ENCODE peak calls at places on chromosomes 11 and 22, in eight cellular contexts. V is left ventricle myocardium inferior, D is spleen, M is HCT116, F is foreskin keratinocyte, J is testis, R is heart right ventricle, Q is GM23338. U is an unnamed sample.

GRCh38 chr11:129215506-129216245 is 23.6 kb upstream of the ARHGAP32 start:
- DNase-seq in V (no peak), D (no peak), M (no peak), F (peak; percentile 40), J (no peak), R (no peak), Q (peak; percentile 91), U (peak; percentile 45)

GRCh38 chr22:45549739-45550138 is 47.1 kb downstream of the FBLN1 start:
- DNase-seq in V (no peak), D (no peak), M (no peak), F (no peak), J (no peak), R (no peak), Q (no peak), U (no peak)

GRCh38 chr11:126834149-126834548 is 166.4 kb downstream of the KIRREL3 start:
- DNase-seq in V (no peak), D (no peak), M (no peak), F (no peak), J (no peak), R (no peak), Q (no peak), U (no peak)

GRCh38 chr11:74487875-74488274 is 5.6 kb downstream of the LIPT2 start:
- DNase-seq in V (no peak), D (no peak), M (peak; percentile 32), F (no peak), J (no peak), R (no peak), Q (peak; percentile 55), U (no peak)

GRCh38 chr22:35972559-35972958 is 56.1 kb downstream of the RBFOX2 start:
- DNase-seq in V (no peak), D (no peak), M (no peak), F (no peak), J (no peak), R (no peak), Q (no peak), U (no peak)

GRCh38 chr11:12089473-12089872 is 20.9 kb upstream of the MICAL2 start:
- DNase-seq in V (no peak), D (no peak), M (no peak), F (peak; percentile 74), J (no peak), R (no peak), Q (no peak), U (no peak)

GRCh38 chr11:75345455-75346224 is 5.8 kb downstream of the ARRB1 start:
- DNase-seq in V (no peak), D (no peak), M (no peak), F (no peak), J (no peak), R (no peak), Q (no peak), U (no peak)

GRCh38 chr22:37843746-37844089 is 416 bp downstream of the ANKRD54 start:
- DNase-seq in V (peak; percentile 47), D (peak; percentile 94), M (no peak), F (no peak), J (peak; percentile 56), R (peak; percentile 52), Q (peak; percentile 58), U (peak; percentile 9)

GRCh38 chr11:74819400-74819799 is 70.8 kb downstream of the RNF169 start:
- DNase-seq in V (no peak), D (no peak), M (no peak), F (no peak), J (no peak), R (no peak), Q (no peak), U (no peak)

DNA sequence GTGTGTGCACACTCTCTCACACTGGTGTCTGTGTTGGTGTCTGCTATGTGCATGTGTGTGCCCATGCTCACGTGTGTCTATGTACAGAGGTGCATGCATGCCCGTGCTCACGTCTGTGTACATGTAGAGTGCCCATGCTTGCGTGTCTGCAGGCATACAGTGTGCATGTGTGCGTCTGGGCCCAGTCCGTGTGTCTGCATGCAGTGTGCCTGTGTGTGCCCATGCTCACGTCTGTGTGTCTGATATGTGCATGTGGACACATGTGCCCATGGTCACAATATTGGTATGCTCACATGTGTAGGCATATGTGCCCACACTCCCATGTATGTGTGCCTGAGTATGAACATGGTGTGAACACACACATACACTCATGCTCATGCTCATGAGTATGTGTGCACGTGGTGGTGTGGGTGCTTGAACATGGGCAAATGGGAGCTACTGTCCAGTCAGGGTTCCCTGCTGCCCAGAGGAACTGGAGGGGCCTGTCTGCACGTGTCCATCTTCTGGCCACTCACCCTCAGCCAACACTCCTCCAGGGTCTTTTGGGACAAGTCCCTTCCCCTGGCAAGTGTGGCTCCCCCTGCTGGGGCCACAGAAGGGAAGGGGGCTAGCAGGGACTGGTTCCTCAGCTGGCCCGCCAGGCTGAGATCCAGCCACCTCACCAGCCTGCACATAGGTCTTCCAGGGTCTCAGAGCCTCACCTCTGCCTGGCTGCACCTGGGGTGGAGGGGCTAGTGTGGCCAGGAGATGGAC is 7.3 kb upstream of the TBX1 start:
- DNase-seq in V (no peak), D (no peak), M (no peak), F (no peak), J (no peak), R (no peak), Q (peak; percentile 48), U (no peak)
- H3K27me3 ChIP-seq in V (peaks cover 90% of the 10 kb centered on the region), D (peaks cover 39% of the 10 kb centered on the region), M (no peaks in the 10 kb centered on the region), F (peaks cover 67% of the 10 kb centered on the region), J (no peaks in the 10 kb centered on the region), R (peaks cover 71% of the 10 kb centered on the region), Q (peaks cover 61% of the 10 kb centered on the region), U (peaks cover 24% of the 10 kb centered on the region)

GRCh38 chr11:40129276-40129675 is 1330.2 kb downstream of the LRRC4C start:
- DNase-seq in V (no peak), D (no peak), M (no peak), F (no peak), J (no peak), R (no peak), Q (peak; percentile 58), U (no peak)
- H3K4me1 ChIP-seq in V (no peaks in the 10 kb centered on the region), D (no peaks in the 10 kb centered on the region), M (no peaks in the 10 kb centered on the region), F (no peaks in the 10 kb centered on the region), J (no peaks in the 10 kb centered on the region), R (no peaks in the 10 kb centered on the region), Q (no peaks in the 10 kb centered on the region), U (no peaks in the 10 kb centered on the region)

GRCh38 chr11:14518820-14519219 is 1.4 kb downstream of the PSMA1 start:
- DNase-seq in V (no peak), D (no peak), M (no peak), F (no peak), J (no peak), R (no peak), Q (no peak), U (no peak)
- H3K27me3 ChIP-seq in V (no peaks in the 10 kb centered on the region), D (no peaks in the 10 kb centered on the region), M (no peaks in the 10 kb centered on the region), F (no peaks in the 10 kb centered on the region), J (no peaks in the 10 kb centered on the region), R (no peaks in the 10 kb centered on the region), Q (no peaks in the 10 kb centered on the region), U (no peaks in the 10 kb centered on the region)

DNA sequence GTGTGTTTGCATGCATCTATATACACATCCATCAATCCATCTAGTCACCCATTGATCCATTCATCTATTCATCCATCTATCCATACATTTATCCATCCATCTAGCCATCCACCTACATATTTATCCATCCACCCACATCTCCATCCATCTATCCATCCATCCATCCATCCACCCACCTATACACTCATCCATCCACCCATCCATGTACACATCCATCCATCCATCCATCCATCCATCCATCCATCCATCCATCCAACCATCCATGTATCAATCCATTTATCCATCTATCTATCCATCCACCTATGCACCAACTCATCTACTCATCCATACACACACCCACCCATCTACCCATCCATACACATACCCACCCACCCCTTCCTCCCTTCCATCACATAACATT is 18.8 kb upstream of the MYEOV start:
- DNase-seq in V (no peak), D (no peak), M (no peak), F (no peak), J (no peak), R (no peak), Q (no peak), U (no peak)
- H3K4me1 ChIP-seq in V (peaks cover 18% of the 10 kb centered on the region), D (no peaks in the 10 kb centered on the region), M (peaks cover 2% of the 10 kb centered on the region), F (peaks cover 3% of the 10 kb centered on the region), J (peaks cover 9% of the 10 kb centered on the region), R (no peaks in the 10 kb centered on the region), Q (no peaks in the 10 kb centered on the region), U (no peaks in the 10 kb centered on the region)

DNA sequence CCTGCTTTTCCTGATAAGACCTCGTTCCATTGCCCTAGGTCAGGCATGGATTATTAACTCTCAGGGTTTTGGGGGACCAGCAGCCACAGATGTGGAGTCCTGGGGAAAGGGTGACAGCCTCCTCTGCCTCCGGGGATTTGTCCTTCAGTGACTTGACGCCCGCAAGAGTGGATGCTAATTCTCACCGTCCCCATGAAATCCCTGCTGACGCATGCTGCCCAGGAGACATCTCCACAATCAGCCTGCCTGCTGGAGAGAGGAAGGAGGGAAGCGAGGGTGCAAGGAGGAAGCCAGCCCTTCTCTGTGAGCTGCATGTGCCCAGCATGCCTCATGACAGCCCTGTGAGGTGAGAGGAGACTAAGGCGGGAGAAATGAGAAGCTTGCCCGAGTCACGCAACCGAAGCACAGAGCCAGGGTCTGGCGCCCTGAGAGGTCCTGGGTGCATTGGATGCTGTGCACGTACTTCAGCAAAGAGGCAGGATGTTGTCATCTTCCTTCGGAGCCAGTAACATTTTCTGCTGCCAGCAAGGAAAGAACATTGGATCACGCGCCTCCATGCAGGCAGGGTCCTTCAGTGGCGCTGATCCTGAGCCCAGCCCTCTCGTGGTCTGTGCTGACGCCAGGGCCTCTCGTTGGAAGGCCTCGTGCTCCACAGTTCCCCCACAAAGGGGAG is 27.3 kb upstream of the KRTAP5-6 start:
- DNase-seq in V (no peak), D (no peak), M (no peak), F (no peak), J (peak; percentile 83), R (no peak), Q (no peak), U (no peak)
- H3K27me3 ChIP-seq in V (peaks cover 63% of the 10 kb centered on the region), D (no peaks in the 10 kb centered on the region), M (peaks cover 34% of the 10 kb centered on the region), F (peaks cover 44% of the 10 kb centered on the region), J (no peaks in the 10 kb centered on the region), R (peaks cover 18% of the 10 kb centered on the region), Q (no peaks in the 10 kb centered on the region), U (peaks cover 42% of the 10 kb centered on the region)

DNA sequence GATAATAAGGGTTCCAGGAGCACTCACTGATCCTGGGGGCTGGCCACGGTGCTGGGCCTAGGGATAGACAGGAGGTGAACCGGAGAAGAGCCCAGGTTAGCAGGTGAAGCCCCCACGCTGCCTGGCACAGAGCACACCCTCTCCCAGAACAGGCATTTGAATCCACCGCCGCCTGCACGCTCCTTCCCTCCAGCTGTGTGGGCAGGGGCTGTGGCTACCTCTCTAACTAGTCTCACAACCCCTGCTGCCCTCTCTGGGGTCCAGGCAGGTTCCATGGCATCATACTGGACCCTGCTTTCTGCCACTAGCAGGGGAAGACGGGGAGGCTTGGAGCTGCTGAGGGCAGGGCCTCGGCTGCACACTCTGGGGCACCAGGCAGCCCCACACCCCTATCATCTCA is 358.0 kb downstream of the CTTN start:
- DNase-seq in V (no peak), D (peak; percentile 25), M (no peak), F (no peak), J (no peak), R (no peak), Q (no peak), U (no peak)
- H3K4me1 ChIP-seq in V (peaks cover 4% of the 10 kb centered on the region), D (peaks cover 6% of the 10 kb centered on the region), M (peaks cover 4% of the 10 kb centered on the region), F (no peaks in the 10 kb centered on the region), J (no peaks in the 10 kb centered on the region), R (peaks cover 4% of the 10 kb centered on the region), Q (peaks cover 5% of the 10 kb centered on the region), U (no peaks in the 10 kb centered on the region)

GRCh38 chr11:68685656-68686380 is 1.5 kb downstream of the GAL start:
- DNase-seq in V (no peak), D (no peak), M (no peak), F (no peak), J (no peak), R (no peak), Q (no peak), U (no peak)
- H3K27me3 ChIP-seq in V (peaks cover 86% of the 10 kb centered on the region), D (peaks cover 30% of the 10 kb centered on the region), M (no peaks in the 10 kb centered on the region), F (peaks cover 69% of the 10 kb centered on the region), J (no peaks in the 10 kb centered on the region), R (peaks cover 67% of the 10 kb centered on the region), Q (peaks cover 33% of the 10 kb centered on the region), U (no peaks in the 10 kb centered on the region)

GRCh38 chr22:18120941-18121340 is 10.3 kb downstream of the TUBA8 start:
- DNase-seq in V (no peak), D (no peak), M (no peak), F (no peak), J (no peak), R (no peak), Q (no peak), U (no peak)
- H3K4me1 ChIP-seq in V (peaks cover 63% of the 10 kb centered on the region), D (no peaks in the 10 kb centered on the region), M (no peaks in the 10 kb centered on the region), F (no peaks in the 10 kb centered on the region), J (no peaks in the 10 kb centered on the region), R (peaks cover 20% of the 10 kb centered on the region), Q (no peaks in the 10 kb centered on the region), U (no peaks in the 10 kb centered on the region)